ENCODE peak calls at places on chromosomes 3 and 15, in six cellular contexts. N, K, Q, M, A and E are unnamed samples.
A peak's percentile ranks its signal among the peaks of the same experiment; 100 is the strongest.

GRCh38 chr15:77144492-77145070 is 73.7 kb upstream of the TSPAN3 start:
- DNase-seq in N (no peak), K (no peak), Q (peak; percentile 96), M (no peak), A (peak; percentile 15), E (peak; percentile 89)

GRCh38 chr3:149812165-149812605 is 830 bp upstream of the RNF13 start:
- DNase-seq in N (no peak), K (no peak), Q (no peak), M (no peak), A (no peak), E (no peak)

GRCh38 chr3:193879099-193879863 is 256.7 kb upstream of the HES1 start:
- DNase-seq in N (no peak), K (no peak), Q (no peak), M (no peak), A (no peak), E (no peak)

GRCh38 chr3:120450914-120451669 is at the start of gene FSTL1:
- DNase-seq in N (no peak), K (peak; percentile 58), Q (peak; percentile 82), M (peak; percentile 67), A (no peak), E (no peak)

GRCh38 chr3:127518456-127519081 is 72.0 kb downstream of the TPRA1 start:
- DNase-seq in N (no peak), K (no peak), Q (no peak), M (no peak), A (no peak), E (no peak)

GRCh38 chr3:67123914-67124313 is 125.8 kb downstream of the KBTBD8 start:
- DNase-seq in N (no peak), K (no peak), Q (no peak), M (no peak), A (no peak), E (no peak)

GRCh38 chr3:113212155-113212844 is 943 bp downstream of the BOC start:
- DNase-seq in N (no peak), K (no peak), Q (peak; percentile 37), M (peak; percentile 16), A (no peak), E (no peak)

GRCh38 chr3:17730318-17730967 is 12.0 kb downstream of the TBC1D5 start:
- DNase-seq in N (no peak), K (no peak), Q (peak; percentile 91), M (peak; percentile 60), A (peak; percentile 39), E (peak; percentile 6)

GRCh38 chr15:78875107-78875914 is 2.6 kb downstream of the MORF4L1 start:
- DNase-seq in N (no peak), K (no peak), Q (peak; percentile 8), M (no peak), A (peak; percentile 39), E (no peak)

GRCh38 chr3:184133840-184134745 is 1.1 kb upstream of the EIF2B5 start:
- DNase-seq in N (peak; percentile 91), K (peak; percentile 64), Q (peak; percentile 73), M (peak; percentile 79), A (peak; percentile 91), E (no peak)

GRCh38 chr3:17753271-17753992 is 11.0 kb upstream of the TBC1D5 start:
- DNase-seq in N (no peak), K (no peak), Q (no peak), M (no peak), A (no peak), E (no peak)

GRCh38 chr3:71690222-71690821 is 34.9 kb downstream of the EIF4E3 start:
- DNase-seq in N (no peak), K (no peak), Q (peak; percentile 48), M (no peak), A (no peak), E (no peak)

GRCh38 chr3:46845860-46846623 is 17.2 kb downstream of the MYL3 start:
- DNase-seq in N (peak; percentile 88), K (no peak), Q (peak; percentile 81), M (peak; percentile 56), A (peak; percentile 74), E (peak; percentile 27)

GRCh38 chr15:100671858-100672543 is 69.6 kb downstream of the ASB7 start:
- DNase-seq in N (no peak), K (peak; percentile 33), Q (peak; percentile 50), M (peak; percentile 42), A (peak; percentile 78), E (no peak)
- TF ChIP-seq CTCF in N (peak; percentile 44), K (peak; percentile 64), Q (peak; percentile 69), M (peak; percentile 50), A (peak; percentile 81), E (peak; percentile 72)

DNA sequence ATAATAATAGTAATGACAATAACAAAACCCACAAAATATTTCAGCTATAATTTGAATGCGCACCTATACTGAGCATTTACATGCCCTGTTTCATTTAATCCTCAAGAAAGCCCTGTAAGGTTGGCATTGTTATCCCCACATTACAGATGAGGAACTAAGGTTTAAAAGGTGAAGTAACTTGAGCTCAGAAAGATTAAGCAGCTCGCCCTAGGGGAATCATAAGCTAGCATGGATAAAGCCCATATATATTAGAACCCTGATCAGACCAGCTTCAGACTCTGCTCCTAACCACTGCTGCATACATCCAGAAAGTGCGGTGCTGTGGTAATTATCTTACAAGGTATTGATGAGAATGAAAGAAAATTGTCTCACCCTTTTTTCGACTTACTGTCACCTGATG is 141.1 kb upstream of the CGNL1 start:
- DNase-seq in N (no peak), K (no peak), Q (no peak), M (no peak), A (no peak), E (no peak)
- TF ChIP-seq CTCF in N (no peak), K (no peak), Q (no peak), M (no peak), A (no peak), E (no peak)

GRCh38 chr3:28544831-28545230 is 196.2 kb upstream of the AZI2 start:
- DNase-seq in N (no peak), K (no peak), Q (no peak), M (no peak), A (no peak), E (no peak)
- TF ChIP-seq CTCF in N (no peak), K (no peak), Q (no peak), M (no peak), A (no peak), E (no peak)

DNA sequence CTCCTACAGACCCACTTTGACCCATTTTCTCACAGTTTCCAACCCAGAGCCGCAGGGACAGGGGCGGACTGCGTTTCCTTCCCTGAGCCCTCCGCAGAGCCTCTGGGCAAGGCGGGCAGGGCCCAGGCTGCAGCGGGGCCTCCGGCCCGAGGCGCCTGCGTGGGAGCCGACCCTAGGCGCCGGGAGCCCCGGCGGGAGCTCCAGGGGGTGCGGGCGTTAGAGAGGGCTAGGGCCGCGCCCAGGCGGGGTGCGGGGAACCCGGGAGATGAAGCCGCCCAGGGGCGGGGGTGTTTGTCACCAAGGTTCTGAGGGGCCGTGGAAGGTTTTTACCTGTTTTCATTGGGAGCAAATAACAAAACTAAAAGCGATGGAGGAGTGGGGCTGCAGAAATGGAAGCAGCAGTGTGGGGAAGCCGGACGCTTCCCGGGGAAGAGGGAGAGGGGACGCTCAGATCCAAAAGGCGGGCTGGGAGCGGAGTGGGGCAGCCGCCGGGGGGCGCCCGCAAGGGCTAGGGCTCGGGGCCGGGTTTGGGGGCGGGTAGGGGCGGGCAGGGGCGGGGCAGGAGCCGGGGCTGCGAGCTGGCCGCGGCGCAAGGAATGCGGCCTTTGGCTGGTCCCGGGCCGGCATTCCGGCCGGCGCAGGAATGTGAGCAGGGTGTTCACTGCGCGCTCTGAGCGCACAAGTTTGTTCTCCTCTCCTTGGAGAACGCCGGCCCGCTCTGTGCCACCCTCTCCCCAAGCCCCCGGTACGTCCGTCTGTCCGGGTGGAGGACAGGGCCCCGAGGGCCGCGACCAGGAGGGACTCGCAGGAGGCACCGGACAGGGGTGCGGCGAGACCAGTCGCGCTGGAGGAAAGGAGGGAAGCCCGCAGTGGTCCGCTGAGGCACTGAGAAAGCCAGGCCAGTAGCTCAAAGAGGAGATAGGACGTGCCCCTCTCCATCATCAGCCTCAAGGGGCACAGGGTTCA is 61.1 kb downstream of the AMOTL2 start:
- DNase-seq in N (peak; percentile 87), K (peak; percentile 44), Q (peak; percentile 77), M (peak; percentile 71), A (peak; percentile 91), E (no peak)
- TF ChIP-seq CTCF in N (peak; percentile 41), K (peak; percentile 54), Q (peak; percentile 42), M (peak; percentile 15), A (peak; percentile 79), E (peak; percentile 47)

DNA sequence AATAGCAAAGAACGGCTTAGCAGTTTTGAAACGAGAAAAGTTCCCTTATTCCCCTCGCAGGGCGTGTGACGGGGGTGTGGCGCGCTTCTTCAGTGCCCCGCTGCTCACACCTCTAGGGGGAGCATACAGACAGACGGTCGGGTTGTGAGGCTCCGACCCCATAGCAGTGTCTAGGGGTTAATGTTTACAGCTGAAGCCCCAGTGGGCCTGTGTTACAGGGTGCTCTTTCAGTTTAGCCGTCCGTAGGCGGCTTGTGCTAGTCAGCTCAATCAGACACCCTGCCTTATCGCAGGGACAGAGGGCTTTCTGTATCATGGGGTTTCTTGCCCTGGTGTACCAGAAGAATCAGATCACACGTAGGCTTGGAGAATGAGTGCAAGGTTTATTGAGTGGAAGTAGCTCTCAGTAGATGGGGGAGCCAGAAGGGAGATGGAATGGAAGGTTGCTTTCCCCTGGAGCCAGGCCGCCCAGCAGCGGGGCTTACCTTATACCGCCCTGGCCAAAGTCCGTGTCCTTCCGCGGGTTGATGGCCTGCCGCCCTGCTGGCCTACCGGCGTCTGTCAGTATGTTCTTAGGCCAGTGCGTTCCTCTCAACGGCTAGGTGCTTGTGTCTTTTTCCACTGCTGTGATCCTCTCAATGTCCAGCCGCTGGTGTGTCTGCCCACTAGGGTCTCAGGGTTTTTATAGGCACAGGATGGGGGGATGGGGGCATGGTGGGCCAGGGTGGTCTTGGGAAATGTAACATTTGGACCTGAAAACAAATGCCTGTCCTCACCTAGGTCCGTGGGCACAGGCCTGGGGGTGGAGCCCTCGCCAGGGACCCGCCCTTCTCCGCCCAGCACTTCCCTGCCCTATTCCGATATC is 32.2 kb upstream of the ACP3 start:
- DNase-seq in N (peak; percentile 69), K (no peak), Q (no peak), M (no peak), A (no peak), E (no peak)
- TF ChIP-seq CTCF in N (peak; percentile 14), K (no peak), Q (no peak), M (no peak), A (no peak), E (no peak)